ENCODE peak calls at places on chromosomes 16 and 17, in seven cellular contexts. E is SJSA1, G is left ventricle myocardium inferior, B is NCI-H1092 treated with DMSO at 0.1 percent for 48 hours, A is AG08395, R is esophagus squamous epithelium, M is T-helper 22 cell. W is an unnamed sample.

GRCh38 chr17:47725446-47726109 is 7.5 kb upstream of the TBX21 start:
- DNase-seq in G (no peak), R (no peak), M (no peak), E (no peak), A (no peak), B (no peak), W (no peak)

GRCh38 chr16:56534847-56535383 is 15.1 kb upstream of the BBS2 start:
- DNase-seq in G (no peak), E (no peak), M (no peak), R (no peak), B (no peak), A (no peak), W (no peak)

GRCh38 chr17:45146616-45147101 is 1.6 kb upstream of the HEXIM1 start:
- DNase-seq in E (no peak), R (no peak), G (no peak), B (no peak), M (no peak), A (no peak), W (peak; percentile 82)

GRCh38 chr17:79645022-79645776 is 34.3 kb upstream of the RBFOX3 start:
- DNase-seq in R (no peak), B (no peak), E (no peak), A (no peak), G (no peak), M (no peak), W (peak; percentile 5)

GRCh38 chr16:74448990-74449389 is 27.7 kb upstream of the CLEC18B start:
- DNase-seq in G (peak; percentile 63), A (peak; percentile 95), E (peak; percentile 79), R (no peak), M (no peak), B (no peak), W (peak; percentile 75)

GRCh38 chr17:35915153-35915969 is 15.2 kb downstream of the RDM1 start:
- DNase-seq in M (no peak), G (no peak), E (no peak), A (no peak), R (no peak), B (no peak), W (no peak)

GRCh38 chr17:37671813-37672544 is 28.7 kb upstream of the DDX52 start:
- DNase-seq in M (no peak), E (peak; percentile 82), R (no peak), G (no peak), B (peak; percentile 22), A (peak; percentile 90), W (no peak)

GRCh38 chr17:79874329-79874981 is 35.2 kb upstream of the CBX4 start:
- DNase-seq in E (peak; percentile 42), R (no peak), G (no peak), A (peak; percentile 37), M (no peak), B (no peak), W (no peak)

GRCh38 chr17:39618252-39618913 is 8.4 kb upstream of the PPP1R1B start:
- DNase-seq in M (no peak), A (peak; percentile 30), R (no peak), E (peak; percentile 25), B (peak; percentile 74), G (no peak), W (no peak)

GRCh38 chr17:45824901-45825492 is 19.7 kb upstream of the SPPL2C start:
- DNase-seq in G (no peak), B (no peak), R (no peak), A (no peak), E (no peak), M (no peak), W (no peak)

GRCh38 chr17:31834448-31834847 is 24.6 kb downstream of the COPRS start:
- DNase-seq in E (no peak), B (no peak), G (no peak), R (no peak), M (no peak), A (no peak), W (no peak)

GRCh38 chr16:50275428-50276127 is 9.2 kb downstream of the ADCY7 start:
- DNase-seq in E (no peak), A (no peak), R (no peak), G (no peak), M (no peak), B (no peak), W (no peak)

GRCh38 chr17:64295146-64295545 is 32.1 kb upstream of the TEX2 start:
- DNase-seq in A (no peak), B (no peak), E (no peak), R (no peak), M (no peak), G (no peak), W (no peak)

GRCh38 chr16:31409433-31409832 is 16.3 kb downstream of the ITGAD start:
- DNase-seq in R (no peak), A (peak; percentile 61), E (peak; percentile 83), G (no peak), B (no peak), M (no peak), W (no peak)

GRCh38 chr16:19911204-19911603 is 26.6 kb upstream of the GPRC5B start:
- DNase-seq in E (no peak), B (no peak), M (no peak), A (no peak), R (no peak), G (no peak), W (no peak)

GRCh38 chr17:2025220-2025621 is at the start of gene RTN4RL1:
- DNase-seq in A (peak; percentile 85), B (peak; percentile 53), E (no peak), M (peak; percentile 69), G (peak; percentile 78), R (no peak), W (peak; percentile 69)

GRCh38 chr16:57485916-57486857 is at the start of gene DOK4:
- DNase-seq in G (peak; percentile 87), M (peak; percentile 67), E (no peak), R (no peak), B (peak; percentile 61), A (peak; percentile 96), W (peak; percentile 86)

GRCh38 chr17:81419886-81420768 is 24.9 kb downstream of the BAHCC1 start:
- DNase-seq in A (no peak), M (no peak), R (no peak), B (no peak), E (peak; percentile 54), G (peak; percentile 46), W (no peak)

GRCh38 chr17:31627960-31628359 is 231.1 kb downstream of the COPRS start:
- DNase-seq in G (no peak), B (no peak), M (no peak), R (no peak), A (peak; percentile 51), E (no peak), W (no peak)

GRCh38 chr17:38442548-38442947 is 14.3 kb downstream of the ARHGAP23 start:
- DNase-seq in E (no peak), A (peak; percentile 51), B (no peak), G (no peak), M (no peak), R (no peak), W (no peak)

GRCh38 chr17:17494499-17495447 is 1.4 kb downstream of the RASD1 start:
- DNase-seq in B (peak; percentile 36), R (no peak), M (no peak), A (peak; percentile 24), G (peak; percentile 51), E (no peak), W (peak; percentile 62)

GRCh38 chr16:1273816-1274215 is 17.9 kb downstream of the TPSD1 start:
- DNase-seq in E (no peak), A (no peak), B (no peak), G (no peak), M (no peak), R (no peak), W (no peak)

GRCh38 chr16:75251280-75252048 is at the start of gene BCAR1:
- DNase-seq in B (peak; percentile 82), G (peak; percentile 92), M (no peak), R (no peak), A (peak; percentile 88), E (peak; percentile 73), W (peak; percentile 93)

GRCh38 chr16:10480151-10480550 is 94.3 kb downstream of the ATF7IP2 start:
- DNase-seq in R (no peak), A (no peak), G (no peak), M (no peak), E (no peak), B (no peak), W (no peak)

GRCh38 chr16:67909056-67909742 is 16.1 kb downstream of the PSKH1 start:
- DNase-seq in E (no peak), B (no peak), G (no peak), A (no peak), R (no peak), M (no peak), W (no peak)

GRCh38 chr16:87133112-87133850 is 183.9 kb downstream of the C16orf95 start:
- DNase-seq in B (no peak), A (no peak), M (no peak), R (no peak), E (no peak), G (no peak), W (no peak)

GRCh38 chr17:3535253-3535995 is 22.2 kb downstream of the TRPV3 start:
- DNase-seq in R (no peak), E (peak; percentile 11), A (peak; percentile 89), M (no peak), B (peak; percentile 1), G (peak; percentile 71), W (peak; percentile 80)

GRCh38 chr17:51995797-51996403 is 162.6 kb downstream of the CA10 start:
- DNase-seq in E (no peak), R (no peak), A (no peak), B (no peak), G (no peak), M (no peak), W (no peak)

GRCh38 chr16:86536621-86537020 is 18.4 kb downstream of the MTHFSD start:
- DNase-seq in R (no peak), A (no peak), B (no peak), G (no peak), M (no peak), E (no peak), W (no peak)

GRCh38 chr17:49834118-49834743 is 13.6 kb downstream of the TAC4 start:
- DNase-seq in B (no peak), R (no peak), A (no peak), E (no peak), M (no peak), G (no peak), W (no peak)

GRCh38 chr16:57341441-57342303 is 16.9 kb upstream of the CCL22 start:
- DNase-seq in A (peak; percentile 88), M (no peak), R (no peak), G (no peak), E (peak; percentile 98), B (no peak), W (no peak)

GRCh38 chr17:5000237-5000639 is 2.5 kb downstream of the KIF1C start:
- DNase-seq in B (no peak), R (no peak), A (peak; percentile 51), G (peak; percentile 88), M (no peak), E (no peak), W (no peak)

GRCh38 chr17:73478768-73479424 is 165.3 kb downstream of the SDK2 start:
- DNase-seq in E (no peak), A (no peak), G (no peak), R (no peak), M (no peak), B (no peak), W (no peak)

GRCh38 chr16:9124908-9125584 is 33.6 kb downstream of the HAPSTR1 start:
- DNase-seq in B (no peak), A (no peak), R (no peak), M (no peak), G (no peak), E (no peak), W (no peak)

W was measured in testis.